ENCODE peak calls at places on chromosomes 11 and 22, in ten cellular contexts. R is NCI-H510A treated with DMSO at 0.1 percent for 48 hours, A is NCI-H187, L is T-helper 1 cell, X is fibroblast of the conjunctiva, J is C1 segment of cervical spinal cord, N is heart left ventricle, Z is head of caudate nucleus, E is astrocyte of the hippocampus, B is tibial artery. I is an unnamed sample.
A peak's percentile ranks its signal among the peaks of the same experiment; 100 is the strongest.

GRCh38 chr11:133898770-133899115 is 53.4 kb upstream of the SPATA19 start:
- DNase-seq in R (no peak), A (no peak), L (no peak), X (no peak), J (no peak), N (peak; percentile 2), Z (no peak), E (no peak), B (no peak), I (no peak)

GRCh38 chr11:120863359-120863758 is 160.5 kb upstream of the TBCEL start:
- DNase-seq in R (no peak), A (no peak), L (no peak), X (no peak), J (no peak), N (no peak), Z (no peak), E (peak; percentile 34), B (no peak), I (no peak)

GRCh38 chr22:46035380-46035741 is 58.4 kb upstream of the WNT7B start:
- DNase-seq in R (no peak), A (no peak), L (no peak), X (no peak), J (no peak), N (no peak), Z (no peak), E (no peak), B (no peak), I (no peak)

GRCh38 chr22:43996170-43996980 is 27.7 kb upstream of the PARVB start:
- DNase-seq in R (no peak), A (no peak), L (peak; percentile 68), X (no peak), J (no peak), N (peak; percentile 70), Z (peak; percentile 69), E (no peak), B (peak; percentile 61), I (no peak)

GRCh38 chr11:109644158-109644557 is 222.2 kb downstream of the C11orf87 start:
- DNase-seq in R (peak; percentile 48), A (peak; percentile 19), L (no peak), X (no peak), J (peak; percentile 83), N (peak; percentile 44), Z (peak; percentile 61), E (peak; percentile 63), B (no peak), I (no peak)

GRCh38 chr11:127345819-127346459 is 345.4 kb upstream of the KIRREL3 start:
- DNase-seq in R (peak; percentile 72), A (peak; percentile 48), L (no peak), X (no peak), J (peak; percentile 2), N (peak; percentile 19), Z (peak; percentile 81), E (peak; percentile 61), B (no peak), I (peak; percentile 3)

GRCh38 chr11:84260862-84261261 is 974.7 kb upstream of the CCDC90B start:
- DNase-seq in R (no peak), A (no peak), L (no peak), X (no peak), J (no peak), N (no peak), Z (no peak), E (peak; percentile 41), B (no peak), I (no peak)

GRCh38 chr22:17368727-17369552 is at the start of gene CECR2:
- DNase-seq in R (peak; percentile 53), A (peak; percentile 67), L (no peak), X (no peak), J (peak; percentile 85), N (peak; percentile 58), Z (peak; percentile 75), E (peak; percentile 55), B (no peak), I (no peak)

GRCh38 chr22:44211946-44212930 is 31.5 kb downstream of the PARVG start:
- DNase-seq in R (no peak), A (no peak), L (no peak), X (no peak), J (no peak), N (no peak), Z (peak; percentile 14), E (no peak), B (peak; percentile 56), I (no peak)

GRCh38 chr11:35619030-35619753 is 932 bp downstream of the FJX1 start:
- DNase-seq in R (no peak), A (no peak), L (no peak), X (peak; percentile 12), J (peak; percentile 20), N (peak; percentile 30), Z (peak; percentile 64), E (peak; percentile 74), B (peak; percentile 21), I (no peak)

GRCh38 chr11:86288776-86289507 is 13.1 kb upstream of the HIKESHI start:
- DNase-seq in R (no peak), A (no peak), L (peak; percentile 48), X (no peak), J (peak; percentile 3), N (no peak), Z (no peak), E (peak; percentile 20), B (no peak), I (no peak)

GRCh38 chr22:35955546-35955945 is 73.1 kb downstream of the RBFOX2 start:
- DNase-seq in R (no peak), A (no peak), L (no peak), X (no peak), J (no peak), N (no peak), Z (no peak), E (no peak), B (no peak), I (no peak)

GRCh38 chr22:23684051-23684450 is 6.8 kb upstream of the RGL4 start:
- DNase-seq in R (no peak), A (no peak), L (no peak), X (no peak), J (peak; percentile 11), N (no peak), Z (no peak), E (no peak), B (no peak), I (no peak)

GRCh38 chr11:75214411-75214821 is 26.2 kb upstream of the TPBGL start:
- DNase-seq in R (no peak), A (no peak), L (peak; percentile 59), X (peak; percentile 39), J (no peak), N (peak; percentile 79), Z (peak; percentile 73), E (peak; percentile 90), B (peak; percentile 73), I (peak; percentile 70)

GRCh38 chr11:73361953-73362776 is 14.0 kb upstream of the RELT start:
- DNase-seq in R (no peak), A (no peak), L (no peak), X (no peak), J (no peak), N (no peak), Z (no peak), E (no peak), B (no peak), I (no peak)

GRCh38 chr11:117518455-117518854 is 190.8 kb downstream of the CEP164 start:
- DNase-seq in R (no peak), A (no peak), L (no peak), X (no peak), J (no peak), N (no peak), Z (no peak), E (no peak), B (no peak), I (no peak)

GRCh38 chr11:46903846-46904245 is 14.5 kb downstream of the LRP4 start:
- DNase-seq in R (no peak), A (no peak), L (no peak), X (no peak), J (peak; percentile 94), N (peak; percentile 58), Z (peak; percentile 96), E (no peak), B (no peak), I (no peak)

GRCh38 chr22:42717197-42717967 is 3.3 kb downstream of the A4GALT start:
- DNase-seq in R (peak; percentile 56), A (peak; percentile 44), L (no peak), X (no peak), J (no peak), N (no peak), Z (no peak), E (no peak), B (no peak), I (no peak)

GRCh38 chr22:35312198-35313059 is 12.7 kb downstream of the TOM1 start:
- DNase-seq in R (peak; percentile 59), A (no peak), L (no peak), X (no peak), J (no peak), N (no peak), Z (no peak), E (peak; percentile 51), B (no peak), I (no peak)

GRCh38 chr11:61971177-61972111 is 4.0 kb upstream of the FTH1 start:
- DNase-seq in R (peak; percentile 79), A (peak; percentile 9), L (peak; percentile 91), X (peak; percentile 99), J (peak; percentile 99), N (peak; percentile 97), Z (peak; percentile 95), E (peak; percentile 99), B (peak; percentile 99), I (peak; percentile 88)

I was measured in H54.